ENCODE peak calls at places on chromosomes 6 and 20, in five cellular contexts. J is AG10803, S is neural crest cell, H is cardiac fibroblast, A is cardiac muscle cell. L is an unnamed sample.
A peak's percentile ranks its signal among the peaks of the same experiment; 100 is the strongest.

GRCh38 chr20:37165031-37165430 is 14.1 kb upstream of the RPN2 start:
- DNase-seq in J (peak; percentile 13), S (no peak), H (no peak), A (no peak), L (no peak)

GRCh38 chr20:63165538-63166422 is 50.2 kb downstream of the YTHDF1 start:
- DNase-seq in J (no peak), S (no peak), H (no peak), A (no peak), L (no peak)

GRCh38 chr20:7031222-7031621 is 263.7 kb downstream of the BMP2 start:
- DNase-seq in J (no peak), S (no peak), H (peak; percentile 0), A (no peak), L (no peak)

GRCh38 chr6:6942826-6943225 is 164.9 kb upstream of the RREB1 start:
- DNase-seq in J (peak; percentile 70), S (no peak), H (peak; percentile 12), A (no peak), L (no peak)

GRCh38 chr6:88403486-88403885 is 237.3 kb upstream of the CNR1 start:
- DNase-seq in J (no peak), S (no peak), H (peak; percentile 41), A (no peak), L (no peak)

GRCh38 chr6:106124437-106125423 is 38.6 kb downstream of the PRDM1 start:
- DNase-seq in J (no peak), S (no peak), H (no peak), A (no peak), L (no peak)

GRCh38 chr20:60999256-60999655 is 252.8 kb upstream of the CDH4 start:
- DNase-seq in J (peak; percentile 51), S (no peak), H (no peak), A (no peak), L (no peak)

GRCh38 chr6:159594750-159595117 is 98.3 kb downstream of the SOD2 start:
- DNase-seq in J (peak; percentile 64), S (no peak), H (peak; percentile 55), A (no peak), L (no peak)

GRCh38 chr6:3285732-3286131 is 27.0 kb downstream of the PSMG4 start:
- DNase-seq in J (no peak), S (no peak), H (no peak), A (no peak), L (peak; percentile 69)

GRCh38 chr20:21339499-21339898 is 36.4 kb downstream of the XRN2 start:
- DNase-seq in J (no peak), S (no peak), H (peak; percentile 17), A (no peak), L (no peak)

GRCh38 chr20:384723-385122 is 4.2 kb downstream of the TRIB3 start:
- DNase-seq in J (no peak), S (no peak), H (no peak), A (no peak), L (no peak)

GRCh38 chr6:39330476-39330875 is 8.0 kb upstream of the KCNK16 start:
- DNase-seq in J (no peak), S (no peak), H (no peak), A (no peak), L (no peak)

GRCh38 chr20:22402990-22403859 is 181.1 kb downstream of the FOXA2 start:
- DNase-seq in J (no peak), S (no peak), H (peak; percentile 25), A (peak; percentile 7), L (no peak)

GRCh38 chr6:71400852-71401251 is 112.2 kb downstream of the OGFRL1 start:
- DNase-seq in J (no peak), S (no peak), H (no peak), A (no peak), L (no peak)

GRCh38 chr6:79404677-79405076 is 132.6 kb downstream of the LCA5 start:
- DNase-seq in J (no peak), S (no peak), H (no peak), A (no peak), L (no peak)

GRCh38 chr6:156854466-156855161 is 77.4 kb downstream of the ARID1B start:
- DNase-seq in J (no peak), S (no peak), H (no peak), A (no peak), L (no peak)
- TF ChIP-seq CTCF in J (no peak), S (no peak), H (no peak), A (no peak), L (no peak)

DNA sequence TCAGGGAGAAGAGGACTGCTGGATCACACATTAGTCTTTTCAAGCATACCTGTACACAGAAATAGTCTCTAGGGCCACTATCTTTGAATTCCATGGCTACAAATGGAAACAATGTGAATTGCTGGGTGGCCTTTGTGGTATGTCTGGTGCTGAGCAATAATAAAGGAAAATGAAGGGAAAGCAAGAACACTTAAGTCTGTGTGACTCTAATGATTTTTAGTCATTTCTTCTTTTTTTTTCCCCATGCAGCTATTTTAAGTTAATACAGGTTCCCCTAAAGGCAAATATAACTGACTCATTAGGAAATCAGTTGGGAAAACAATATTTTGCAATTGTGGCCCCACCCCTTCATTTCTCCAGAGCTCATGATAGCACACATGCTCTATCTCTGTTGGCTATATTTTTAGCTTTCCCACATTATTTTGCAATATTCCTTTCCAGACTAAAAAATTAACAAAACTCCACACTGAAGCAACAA is 367.7 kb downstream of the GRIK2 start:
- DNase-seq in J (peak; percentile 95), S (no peak), H (peak; percentile 94), A (peak; percentile 34), L (no peak)
- TF ChIP-seq CTCF in J (no peak), S (no peak), H (no peak), A (no peak), L (no peak)

GRCh38 chr6:158471339-158471738 is 88.6 kb upstream of the TMEM181 start:
- DNase-seq in J (no peak), S (no peak), H (no peak), A (no peak), L (no peak)

GRCh38 chr6:158465747-158466146 is 94.1 kb upstream of the TMEM181 start:
- DNase-seq in J (no peak), S (no peak), H (no peak), A (no peak), L (no peak)

GRCh38 chr6:158467923-158468322 is 92.0 kb upstream of the TMEM181 start:
- DNase-seq in J (no peak), S (no peak), H (no peak), A (no peak), L (no peak)

GRCh38 chr6:158472453-158472852 is 87.4 kb upstream of the TMEM181 start:
- DNase-seq in J (no peak), S (no peak), H (no peak), A (no peak), L (no peak)

DNA sequence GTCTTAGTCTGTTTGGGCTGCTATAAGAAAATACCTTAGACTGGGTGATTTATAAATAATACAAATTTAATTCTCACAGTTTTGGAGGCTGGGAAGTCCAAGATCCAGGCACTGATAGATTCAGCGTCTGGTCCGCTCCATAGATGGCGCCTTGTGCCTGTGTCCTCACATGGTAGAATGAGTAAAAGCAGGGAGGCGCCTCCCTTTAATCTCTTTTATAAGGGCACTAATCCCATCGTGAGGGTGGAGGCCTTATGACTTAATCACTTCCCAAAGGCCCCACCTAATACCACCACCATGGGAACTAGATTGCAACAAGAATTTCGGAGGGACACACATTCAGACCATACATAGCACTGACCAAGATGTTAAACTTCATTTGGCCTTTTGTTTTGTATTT is 91.2 kb upstream of the TMEM181 start:
- DNase-seq in J (no peak), S (no peak), H (no peak), A (no peak), L (no peak)
- TF ChIP-seq CTCF in J (no peak), S (no peak), H (no peak), A (no peak), L (no peak)

GRCh38 chr6:77264970-77265369 is 198.3 kb downstream of the HTR1B start:
- DNase-seq in J (no peak), S (no peak), H (no peak), A (no peak), L (no peak)
- TF ChIP-seq CTCF in J (no peak), S (no peak), H (no peak), A (no peak), L (no peak)

L was measured in suprapubic skin.